ENCODE peak calls at places on chromosomes 7 and 10, in seven cellular contexts. C is H9, W is kidney epithelial cell, D is HFF-Myc, H is AG10803, Q is cardiac fibroblast, B is PC-9. M is an unnamed sample.

GRCh38 chr10:103605359-103606156 is 112.1 kb downstream of the NEURL1 start:
- DNase-seq in B (no peak), W (no peak), Q (peak), H (peak), C (peak), D (no peak), M (peak)

GRCh38 chr10:31656820-31657470 is 271.7 kb downstream of the ARHGAP12 start:
- DNase-seq in B (no peak), C (no peak), Q (no peak), D (no peak), H (peak), W (no peak), M (no peak)

GRCh38 chr10:73247509-73248258 is 629 bp upstream of the DNAJC9 start:
- DNase-seq in B (no peak), Q (no peak), D (no peak), W (no peak), H (no peak), C (no peak), M (no peak)

GRCh38 chr10:89312973-89313372 is 11.1 kb downstream of the IFIT2 start:
- DNase-seq in W (no peak), C (no peak), D (no peak), B (no peak), H (no peak), Q (no peak), M (no peak)

GRCh38 chr10:125000366-125001312 is 58.7 kb downstream of the ZRANB1 start:
- DNase-seq in B (no peak), H (no peak), Q (no peak), D (no peak), C (no peak), W (no peak), M (no peak)

GRCh38 chr7:83677180-83677866 is 28.4 kb upstream of the SEMA3E start:
- DNase-seq in D (peak), H (peak), B (peak), Q (peak), C (no peak), W (peak), M (peak)

GRCh38 chr10:129415261-129416135 is 51.5 kb upstream of the MGMT start:
- DNase-seq in H (no peak), B (no peak), Q (no peak), D (no peak), C (no peak), W (no peak), M (no peak)

GRCh38 chr7:47581821-47582747 is at the start of gene TNS3:
- DNase-seq in C (peak), Q (peak), D (no peak), W (no peak), H (no peak), B (peak), M (peak)

GRCh38 chr7:121019018-121019417 is 30.5 kb downstream of the CPED1 start:
- DNase-seq in Q (peak), W (no peak), H (peak), B (no peak), C (no peak), D (no peak), M (no peak)

GRCh38 chr10:42690449-42691360 is 52.3 kb upstream of the ZNF33B start:
- DNase-seq in B (peak), W (no peak), C (peak), Q (no peak), H (no peak), D (no peak), M (no peak)

GRCh38 chr10:79155301-79156081 is 86.7 kb downstream of the ZMIZ1 start:
- DNase-seq in Q (no peak), D (no peak), C (no peak), H (peak), B (no peak), W (no peak), M (no peak)
- TF ChIP-seq CTCF in Q (no peak), D (no peak), C (peak), H (peak), B (no peak), W (no peak), M (no peak)

DNA sequence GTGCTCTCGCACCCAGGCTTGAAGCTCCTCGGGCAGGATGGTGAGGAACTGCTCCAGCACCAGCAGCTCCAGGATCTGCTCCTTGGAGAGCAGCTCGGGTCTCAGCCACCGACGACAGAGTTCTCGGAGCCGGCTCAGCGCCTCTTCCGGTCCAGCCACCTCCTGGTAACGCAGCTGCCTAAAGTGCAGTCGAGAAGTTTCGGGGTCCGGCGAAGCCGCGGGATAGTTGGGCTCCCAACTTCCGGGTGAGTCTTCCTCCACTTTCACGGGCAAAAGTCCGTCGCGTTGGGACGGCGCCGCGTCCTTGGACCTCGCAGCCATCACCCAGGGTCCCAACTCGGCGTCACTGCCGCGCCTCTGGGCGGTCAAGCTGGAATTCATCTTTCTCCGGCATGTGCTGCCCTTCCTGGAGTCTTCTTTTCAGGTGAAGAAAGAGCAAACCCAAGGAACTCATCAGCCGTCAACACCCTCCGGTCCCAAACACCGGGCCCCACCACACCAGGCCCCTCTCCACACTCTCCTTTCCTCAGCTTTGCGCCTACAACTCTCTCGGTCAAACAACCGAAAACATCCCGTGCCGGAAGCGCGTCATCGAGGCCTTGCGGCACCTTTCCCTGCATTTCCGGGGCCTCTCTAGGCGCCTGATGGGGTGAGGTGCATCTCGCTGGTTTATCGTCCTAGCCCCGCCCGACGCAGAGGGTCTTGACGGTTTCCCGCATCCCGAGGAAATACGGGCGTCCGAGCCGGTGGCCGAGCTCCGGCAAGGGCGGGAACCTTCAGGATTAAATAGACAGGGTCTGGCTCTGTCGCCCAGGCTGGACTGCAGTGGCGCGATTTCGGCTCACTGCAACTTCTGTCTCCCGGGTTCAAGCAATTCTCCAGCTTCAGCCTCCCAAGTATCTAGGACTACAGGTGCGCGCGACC is at the start of gene ZNF394:
- DNase-seq in B (peak), W (peak), Q (peak), H (peak), D (peak), C (peak), M (peak)
- TF ChIP-seq CTCF in B (no peak), W (no peak), Q (no peak), H (no peak), D (no peak), C (no peak), M (no peak)

GRCh38 chr7:114309729-114310128 is 104.9 kb upstream of the FOXP2 start:
- DNase-seq in C (no peak), B (no peak), D (no peak), W (no peak), Q (no peak), H (no peak), M (no peak)

GRCh38 chr7:114312649-114313048 is 102.0 kb upstream of the FOXP2 start:
- DNase-seq in B (no peak), D (no peak), Q (no peak), W (no peak), H (no peak), C (no peak), M (no peak)

GRCh38 chr7:114310344-114311118 is 104.1 kb upstream of the FOXP2 start:
- DNase-seq in B (no peak), D (no peak), Q (no peak), W (no peak), C (no peak), H (peak), M (no peak)
- TF ChIP-seq CTCF in B (peak), D (no peak), Q (no peak), W (no peak), C (no peak), H (peak), M (no peak)

DNA sequence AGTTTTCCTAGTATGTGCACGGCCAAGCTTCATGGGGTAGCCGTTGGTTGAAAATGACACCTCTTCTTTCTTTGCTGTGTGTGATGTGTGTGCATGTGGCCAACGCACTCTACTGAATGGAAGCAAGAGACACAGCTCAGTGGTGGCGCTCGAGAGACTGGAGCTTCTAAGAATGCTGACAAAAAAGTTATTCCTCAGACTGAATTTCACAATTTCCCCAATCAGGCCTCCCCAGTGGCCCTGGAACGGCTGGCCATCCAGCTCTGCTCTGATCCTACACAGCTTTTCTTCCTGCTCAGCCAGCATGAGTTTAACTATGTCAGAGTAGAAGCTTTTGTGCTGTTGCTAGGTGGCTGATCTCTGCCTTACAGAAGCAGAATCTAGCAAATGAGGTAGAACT is 186.7 kb upstream of the PLXDC2 start:
- DNase-seq in H (peak), D (no peak), C (peak), B (no peak), Q (peak), W (no peak), M (peak)
- TF ChIP-seq CTCF in H (peak), D (no peak), C (peak), B (no peak), Q (peak), W (no peak), M (no peak)

GRCh38 chr10:58712982-58713381 is 200.3 kb downstream of the BICC1 start:
- DNase-seq in D (no peak), H (no peak), W (no peak), B (no peak), Q (peak), C (no peak), M (no peak)
- TF ChIP-seq CTCF in D (peak), H (peak), W (peak), B (peak), Q (peak), C (peak), M (peak)

M was measured in Calu3.